ENCODE peak calls at places on chromosomes 4 and X, in seven cellular contexts. R is HEK293T; T is stimulated activated CD4-positive, alpha-beta T cell treated with anti-CD3 and anti-CD28 coated beads, Interleukin-4, amount 100 ng/mL, for 48 hours; E is D341Med; K is neuronal stem cell; Z is IMR-90; Y is fibroblast of the aortic adventitia. F is an unnamed sample.

GRCh38 chr4:166499820-166500219 is 626.8 kb downstream of the TLL1 start:
- DNase-seq in Z (no peak), K (no peak), R (no peak), T (no peak), E (no peak), Y (no peak), F (no peak)

GRCh38 chr4:170978990-170979389 is 834.2 kb upstream of the GALNTL6 start:
- DNase-seq in T (no peak), K (no peak), R (no peak), Z (no peak), Y (no peak), E (no peak), F (no peak)

GRCh38 chr4:15396157-15396800 is 31.6 kb upstream of the C1QTNF7 start:
- DNase-seq in E (peak), Y (peak), T (peak), K (peak), R (peak), Z (peak), F (peak)

GRCh38 chr4:94743838-94744237 is 13.9 kb upstream of the BMPR1B start:
- DNase-seq in Y (no peak), E (no peak), Z (no peak), R (no peak), T (no peak), K (no peak), F (no peak)

GRCh38 chrX:155874571-155875244 is 6.4 kb upstream of the VAMP7 start:
- DNase-seq in K (no peak), Y (no peak), Z (no peak), R (no peak), T (no peak), E (no peak), F (no peak)

GRCh38 chr4:109820563-109820962 is 5.0 kb downstream of the GAR1 start:
- DNase-seq in K (no peak), Z (no peak), Y (peak), T (no peak), E (peak), R (no peak), F (no peak)

GRCh38 chrX:139851730-139852129 is 81.1 kb downstream of the ATP11C start:
- DNase-seq in Z (peak), Y (peak), R (no peak), T (no peak), K (no peak), E (no peak), F (no peak)

GRCh38 chr4:67549123-67549522 is 3.8 kb upstream of the CENPC start:
- DNase-seq in R (no peak), Z (no peak), Y (peak), E (no peak), T (no peak), K (no peak), F (peak)

GRCh38 chr4:2809610-2810180 is 16.8 kb downstream of the SH3BP2 start:
- DNase-seq in Y (no peak), T (no peak), R (no peak), K (no peak), E (no peak), Z (no peak), F (no peak)

GRCh38 chr4:4872148-4872903 is 12.9 kb downstream of the MSX1 start:
- DNase-seq in R (no peak), T (no peak), Z (no peak), E (no peak), Y (no peak), K (peak), F (no peak)

F was measured in SK-N-DZ.